ENCODE peak calls at places on chromosomes 4 and X, in four cellular contexts. Q, Y, W and M are unnamed samples.

GRCh38 chr4:87807402-87807801 is 8.0 kb downstream of the IBSP start:
- DNase-seq in Q (no peak), W (no peak), Y (peak), M (no peak)

GRCh38 chrX:131746491-131746968 is 202.7 kb downstream of the OR13H1 start:
- DNase-seq in W (no peak), Y (no peak), Q (no peak), M (no peak)

GRCh38 chr4:138090918-138091659 is 151.1 kb downstream of the SLC7A11 start:
- DNase-seq in Q (no peak), Y (no peak), W (no peak), M (no peak)

GRCh38 chr4:80732010-80732409 is 298.5 kb upstream of the BMP3 start:
- DNase-seq in W (no peak), Y (peak), Q (no peak), M (no peak)

GRCh38 chr4:100605144-100605543 is 87.3 kb upstream of the EMCN start:
- DNase-seq in Y (no peak), W (no peak), Q (no peak), M (no peak)

GRCh38 chr4:5754529-5754881 is 43.5 kb downstream of the EVC start:
- DNase-seq in Y (no peak), W (no peak), Q (no peak), M (no peak)

GRCh38 chr4:143641406-143641805 is 59.1 kb downstream of the FREM3 start:
- DNase-seq in Q (no peak), W (no peak), Y (no peak), M (no peak)

GRCh38 chr4:174316954-174317353 is 33.2 kb downstream of the CEP44 start:
- DNase-seq in Y (no peak), W (no peak), Q (peak), M (no peak)

GRCh38 chrX:18934708-18935107 is 49.2 kb downstream of the PHKA2 start:
- DNase-seq in W (no peak), Y (no peak), Q (no peak), M (no peak)

GRCh38 chr4:82900016-82900334 is 560 bp upstream of the THAP9 start:
- DNase-seq in Y (no peak), Q (no peak), W (no peak), M (no peak)

GRCh38 chrX:16484338-16484737 is 165.6 kb upstream of the S100G start:
- DNase-seq in Y (peak), Q (peak), W (peak), M (peak)

GRCh38 chrX:386239-386767 is 404 bp downstream of the PPP2R3B start:
- DNase-seq in Y (peak), Q (peak), W (peak), M (no peak)

GRCh38 chrX:25198891-25199290 is 183.1 kb upstream of the ARX start:
- DNase-seq in W (no peak), Q (no peak), Y (no peak), M (no peak)

GRCh38 chr4:190019023-190019858 is 7.8 kb downstream of the FRG2 start:
- DNase-seq in Y (no peak), Q (no peak), W (no peak), M (no peak)

GRCh38 chr4:22014222-22014741 is 65.7 kb upstream of the KCNIP4 start:
- DNase-seq in W (no peak), Y (peak), Q (no peak), M (no peak)

GRCh38 chr4:148854203-148854602 is 412.0 kb upstream of the NR3C2 start:
- DNase-seq in W (no peak), Q (no peak), Y (no peak), M (no peak)

GRCh38 chr4:42167709-42168108 is 15.3 kb upstream of the BEND4 start:
- DNase-seq in Q (no peak), Y (no peak), W (no peak), M (no peak)

GRCh38 chr4:179762840-179763239 is 2320.6 kb upstream of the AGA start:
- DNase-seq in Q (no peak), Y (no peak), W (no peak), M (no peak)

GRCh38 chr4:3215733-3216132 is 33.2 kb upstream of the MSANTD1 start:
- DNase-seq in Y (no peak), W (no peak), Q (no peak), M (no peak)

GRCh38 chr4:61517144-61517543 is 317.0 kb downstream of the ADGRL3 start:
- DNase-seq in Q (no peak), W (no peak), Y (no peak), M (no peak)

GRCh38 chr4:182795446-182796238 is 121.5 kb downstream of the DCTD start:
- DNase-seq in Q (no peak), W (no peak), Y (no peak), M (no peak)

GRCh38 chrX:68090266-68090665 is 343.0 kb downstream of the OPHN1 start:
- DNase-seq in Q (no peak), W (no peak), Y (no peak), M (no peak)

GRCh38 chr4:139243448-139244365 is 36.3 kb downstream of the MGARP start:
- DNase-seq in W (no peak), Y (peak), Q (peak), M (peak)

GRCh38 chrX:150201391-150201790 is 161.7 kb upstream of the MAMLD1 start:
- DNase-seq in Q (no peak), Y (no peak), W (no peak), M (no peak)

GRCh38 chr4:95256108-95256835 is 292.5 kb downstream of the UNC5C start:
- DNase-seq in W (no peak), Q (no peak), Y (no peak), M (no peak)